ENCODE peak calls at places on chromosome 22, in six cellular contexts. H is GM19239; Z is stimulated activated CD4-positive, alpha-beta T cell treated with anti-CD3 and anti-CD28 coated beads, TNF-alpha, amount 100 ng/mL, for 24 hours; S is NCI-H2081; E is activated CD4-positive, alpha-beta T cell treated with anti-CD3 and anti-CD28 coated beads, Interleukin-2, amount 10 ng/mL, durations not matched to agents 7 days and 5 days; R is activated T-helper 1 cell treated with Interleukin-2 at 50 U/mL for 16 hours. X is an unnamed sample.
A peak's percentile ranks its signal among the peaks of the same experiment; 100 is the strongest.

GRCh38 chr22:39478461-39478860 is 21.6 kb downstream of the MGAT3 start:
- DNase-seq in H (no peak), Z (no peak), S (no peak), E (peak; percentile 42), R (no peak), X (peak; percentile 28)

GRCh38 chr22:26811717-26811992 is 154.3 kb downstream of the MIAT start:
- DNase-seq in H (no peak), Z (no peak), S (no peak), E (no peak), R (no peak), X (no peak)

GRCh38 chr22:46066691-46067090 is 83.6 kb upstream of the PPARA start:
- DNase-seq in H (no peak), Z (no peak), S (peak; percentile 43), E (no peak), R (no peak), X (peak; percentile 82)

GRCh38 chr22:38098410-38099249 is 11.9 kb downstream of the BAIAP2L2 start:
- DNase-seq in H (no peak), Z (no peak), S (no peak), E (no peak), R (no peak), X (peak; percentile 74)

GRCh38 chr22:47111626-47112373 is 349.4 kb downstream of the TBC1D22A start:
- DNase-seq in H (no peak), Z (no peak), S (no peak), E (no peak), R (no peak), X (no peak)

GRCh38 chr22:46001046-46001425 is 24.1 kb upstream of the WNT7B start:
- DNase-seq in H (no peak), Z (no peak), S (peak; percentile 20), E (no peak), R (no peak), X (no peak)

GRCh38 chr22:19132693-19133400 is 1.7 kb downstream of the TSSK2 start:
- DNase-seq in H (no peak), Z (no peak), S (no peak), E (no peak), R (no peak), X (no peak)

GRCh38 chr22:46827072-46827780 is 64.8 kb downstream of the TBC1D22A start:
- DNase-seq in H (no peak), Z (no peak), S (no peak), E (no peak), R (no peak), X (no peak)

GRCh38 chr22:43295660-43296059 is 47.5 kb downstream of the SCUBE1 start:
- DNase-seq in H (no peak), Z (no peak), S (no peak), E (no peak), R (no peak), X (no peak)

GRCh38 chr22:50268655-50269113 is 1.5 kb downstream of the MAPK11 start:
- DNase-seq in H (no peak), Z (no peak), S (no peak), E (no peak), R (no peak), X (no peak)

X was measured in GM23248.